ENCODE peak calls at places on chromosomes 1 and 21, in five cellular contexts. One of them, this sample, is unnamed.

GRCh38 chr1:240399381-240399780 is 212.6 kb downstream of the GREM2 start:
- DNase-seq in fibroblast of the conjunctiva: peak
- DNase-seq in RWPE1: peak
- DNase-seq in NCI-H2171 treated with DMSO at 0.1 percent for 48 hours: no peak
- DNase-seq in effector CD4-positive, alpha-beta T cell: no peak
- DNase-seq in this sample: no peak

GRCh38 chr1:169928438-169929209 is 34.9 kb upstream of the SCYL3 start:
- DNase-seq in fibroblast of the conjunctiva: peak
- DNase-seq in RWPE1: peak
- DNase-seq in NCI-H2171 treated with DMSO at 0.1 percent for 48 hours: peak
- DNase-seq in effector CD4-positive, alpha-beta T cell: no peak
- DNase-seq in this sample: no peak

GRCh38 chr1:231410041-231410591 is 12.0 kb downstream of the EGLN1 start:
- DNase-seq in fibroblast of the conjunctiva: no peak
- DNase-seq in RWPE1: no peak
- DNase-seq in NCI-H2171 treated with DMSO at 0.1 percent for 48 hours: no peak
- DNase-seq in effector CD4-positive, alpha-beta T cell: no peak
- DNase-seq in this sample: no peak

GRCh38 chr1:35079003-35079930 is at the start of gene ZMYM1:
- DNase-seq in fibroblast of the conjunctiva: peak
- DNase-seq in RWPE1: peak
- DNase-seq in NCI-H2171 treated with DMSO at 0.1 percent for 48 hours: peak
- DNase-seq in effector CD4-positive, alpha-beta T cell: peak
- DNase-seq in this sample: peak

GRCh38 chr21:37700641-37701202 is 215.5 kb downstream of the KCNJ6 start:
- DNase-seq in fibroblast of the conjunctiva: peak
- DNase-seq in RWPE1: peak
- DNase-seq in NCI-H2171 treated with DMSO at 0.1 percent for 48 hours: peak
- DNase-seq in effector CD4-positive, alpha-beta T cell: no peak
- DNase-seq in this sample: peak

GRCh38 chr1:10851024-10852013 is 54.9 kb upstream of the CASZ1 start:
- DNase-seq in fibroblast of the conjunctiva: no peak
- DNase-seq in RWPE1: no peak
- DNase-seq in NCI-H2171 treated with DMSO at 0.1 percent for 48 hours: no peak
- DNase-seq in effector CD4-positive, alpha-beta T cell: no peak
- DNase-seq in this sample: no peak

GRCh38 chr1:221456918-221457317 is 285.0 kb downstream of the DUSP10 start:
- DNase-seq in fibroblast of the conjunctiva: no peak
- DNase-seq in RWPE1: no peak
- DNase-seq in NCI-H2171 treated with DMSO at 0.1 percent for 48 hours: no peak
- DNase-seq in effector CD4-positive, alpha-beta T cell: no peak
- DNase-seq in this sample: no peak

GRCh38 chr21:33057385-33057940 is 12.5 kb upstream of the OLIG1 start:
- DNase-seq in fibroblast of the conjunctiva: no peak
- DNase-seq in RWPE1: no peak
- DNase-seq in NCI-H2171 treated with DMSO at 0.1 percent for 48 hours: no peak
- DNase-seq in effector CD4-positive, alpha-beta T cell: no peak
- DNase-seq in this sample: no peak

GRCh38 chr1:54107131-54107530 is 45.7 kb downstream of the CDCP2 start:
- DNase-seq in fibroblast of the conjunctiva: no peak
- DNase-seq in RWPE1: no peak
- DNase-seq in NCI-H2171 treated with DMSO at 0.1 percent for 48 hours: no peak
- DNase-seq in effector CD4-positive, alpha-beta T cell: no peak
- DNase-seq in this sample: no peak

GRCh38 chr1:114164840-114165543 is 11.3 kb upstream of the SYT6 start:
- DNase-seq in fibroblast of the conjunctiva: no peak
- DNase-seq in RWPE1: no peak
- DNase-seq in NCI-H2171 treated with DMSO at 0.1 percent for 48 hours: no peak
- DNase-seq in effector CD4-positive, alpha-beta T cell: no peak
- DNase-seq in this sample: no peak

GRCh38 chr1:155014709-155015508 is 12.3 kb downstream of the ZBTB7B start:
- DNase-seq in fibroblast of the conjunctiva: no peak
- DNase-seq in RWPE1: no peak
- DNase-seq in NCI-H2171 treated with DMSO at 0.1 percent for 48 hours: no peak
- DNase-seq in effector CD4-positive, alpha-beta T cell: no peak
- DNase-seq in this sample: no peak

GRCh38 chr1:77533660-77534295 is 148.7 kb downstream of the ZZZ3 start:
- DNase-seq in fibroblast of the conjunctiva: peak
- DNase-seq in RWPE1: peak
- DNase-seq in NCI-H2171 treated with DMSO at 0.1 percent for 48 hours: peak
- DNase-seq in effector CD4-positive, alpha-beta T cell: peak
- DNase-seq in this sample: peak

GRCh38 chr1:74236440-74236839 is 1.3 kb downstream of the TNNI3K start:
- DNase-seq in fibroblast of the conjunctiva: no peak
- DNase-seq in RWPE1: no peak
- DNase-seq in NCI-H2171 treated with DMSO at 0.1 percent for 48 hours: no peak
- DNase-seq in effector CD4-positive, alpha-beta T cell: no peak
- DNase-seq in this sample: no peak

GRCh38 chr1:24929876-24930702 is at the start of gene RUNX3:
- DNase-seq in fibroblast of the conjunctiva: no peak
- DNase-seq in RWPE1: no peak
- DNase-seq in NCI-H2171 treated with DMSO at 0.1 percent for 48 hours: peak
- DNase-seq in effector CD4-positive, alpha-beta T cell: peak
- DNase-seq in this sample: no peak

GRCh38 chr1:198771562-198772153 is 132.8 kb downstream of the PTPRC start:
- DNase-seq in fibroblast of the conjunctiva: peak
- DNase-seq in RWPE1: peak
- DNase-seq in NCI-H2171 treated with DMSO at 0.1 percent for 48 hours: no peak
- DNase-seq in effector CD4-positive, alpha-beta T cell: no peak
- DNase-seq in this sample: peak

GRCh38 chr1:9198538-9199361 is 35.8 kb upstream of the H6PD start:
- DNase-seq in fibroblast of the conjunctiva: no peak
- DNase-seq in RWPE1: no peak
- DNase-seq in NCI-H2171 treated with DMSO at 0.1 percent for 48 hours: peak
- DNase-seq in effector CD4-positive, alpha-beta T cell: no peak
- DNase-seq in this sample: peak

GRCh38 chr1:206739411-206740076 is 31.0 kb upstream of the IL19 start:
- DNase-seq in fibroblast of the conjunctiva: no peak
- DNase-seq in RWPE1: no peak
- DNase-seq in NCI-H2171 treated with DMSO at 0.1 percent for 48 hours: no peak
- DNase-seq in effector CD4-positive, alpha-beta T cell: no peak
- DNase-seq in this sample: no peak

GRCh38 chr1:216705686-216706085 is 17.5 kb downstream of the ESRRG start:
- DNase-seq in fibroblast of the conjunctiva: no peak
- DNase-seq in RWPE1: no peak
- DNase-seq in NCI-H2171 treated with DMSO at 0.1 percent for 48 hours: peak
- DNase-seq in effector CD4-positive, alpha-beta T cell: no peak
- DNase-seq in this sample: peak

GRCh38 chr1:173870252-173871075 is 2.3 kb downstream of the ZBTB37 start:
- DNase-seq in fibroblast of the conjunctiva: no peak
- DNase-seq in RWPE1: no peak
- DNase-seq in NCI-H2171 treated with DMSO at 0.1 percent for 48 hours: no peak
- DNase-seq in effector CD4-positive, alpha-beta T cell: no peak
- DNase-seq in this sample: peak

GRCh38 chr1:145983959-145984830 is 12.2 kb downstream of the TXNIP start:
- DNase-seq in fibroblast of the conjunctiva: no peak
- DNase-seq in RWPE1: no peak
- DNase-seq in NCI-H2171 treated with DMSO at 0.1 percent for 48 hours: no peak
- DNase-seq in effector CD4-positive, alpha-beta T cell: peak
- DNase-seq in this sample: no peak

GRCh38 chr1:111085666-111086065 is 54.2 kb downstream of the DRAM2 start:
- DNase-seq in fibroblast of the conjunctiva: no peak
- DNase-seq in RWPE1: no peak
- DNase-seq in NCI-H2171 treated with DMSO at 0.1 percent for 48 hours: no peak
- DNase-seq in effector CD4-positive, alpha-beta T cell: no peak
- DNase-seq in this sample: no peak

GRCh38 chr1:156436319-156437043 is 64.1 kb downstream of the MEF2D start:
- DNase-seq in fibroblast of the conjunctiva: no peak
- DNase-seq in RWPE1: no peak
- DNase-seq in NCI-H2171 treated with DMSO at 0.1 percent for 48 hours: no peak
- DNase-seq in effector CD4-positive, alpha-beta T cell: no peak
- DNase-seq in this sample: peak

GRCh38 chr1:29415156-29415830 is 179.0 kb downstream of the PTPRU start:
- DNase-seq in fibroblast of the conjunctiva: no peak
- DNase-seq in RWPE1: peak
- DNase-seq in NCI-H2171 treated with DMSO at 0.1 percent for 48 hours: peak
- DNase-seq in effector CD4-positive, alpha-beta T cell: no peak
- DNase-seq in this sample: no peak

GRCh38 chr1:50333595-50333974 is 89.7 kb downstream of the DMRTA2 start:
- DNase-seq in fibroblast of the conjunctiva: no peak
- DNase-seq in RWPE1: peak
- DNase-seq in NCI-H2171 treated with DMSO at 0.1 percent for 48 hours: no peak
- DNase-seq in effector CD4-positive, alpha-beta T cell: peak
- DNase-seq in this sample: no peak

GRCh38 chr21:38505654-38506523 is 7.6 kb upstream of the ERG start:
- DNase-seq in fibroblast of the conjunctiva: peak
- DNase-seq in RWPE1: peak
- DNase-seq in NCI-H2171 treated with DMSO at 0.1 percent for 48 hours: peak
- DNase-seq in effector CD4-positive, alpha-beta T cell: no peak
- DNase-seq in this sample: peak

GRCh38 chr21:40841524-40842196 is 5.3 kb downstream of the DSCAM start:
- DNase-seq in fibroblast of the conjunctiva: no peak
- DNase-seq in RWPE1: no peak
- DNase-seq in NCI-H2171 treated with DMSO at 0.1 percent for 48 hours: peak
- DNase-seq in effector CD4-positive, alpha-beta T cell: no peak
- DNase-seq in this sample: peak

GRCh38 chr21:37073417-37074194 is 552 bp downstream of the TTC3 start:
- DNase-seq in fibroblast of the conjunctiva: no peak
- DNase-seq in RWPE1: peak
- DNase-seq in NCI-H2171 treated with DMSO at 0.1 percent for 48 hours: peak
- DNase-seq in effector CD4-positive, alpha-beta T cell: peak
- DNase-seq in this sample: peak

GRCh38 chr1:160136121-160136925 is 15.1 kb upstream of the ATP1A4 start:
- DNase-seq in fibroblast of the conjunctiva: no peak
- DNase-seq in RWPE1: no peak
- DNase-seq in NCI-H2171 treated with DMSO at 0.1 percent for 48 hours: no peak
- DNase-seq in effector CD4-positive, alpha-beta T cell: no peak
- DNase-seq in this sample: no peak

GRCh38 chr1:178935610-178936009 is 64.7 kb upstream of the ANGPTL1 start:
- DNase-seq in fibroblast of the conjunctiva: no peak
- DNase-seq in RWPE1: no peak
- DNase-seq in NCI-H2171 treated with DMSO at 0.1 percent for 48 hours: no peak
- DNase-seq in effector CD4-positive, alpha-beta T cell: no peak
- DNase-seq in this sample: no peak

GRCh38 chr1:38140025-38140487 is 93.5 kb upstream of the POU3F1 start:
- DNase-seq in fibroblast of the conjunctiva: no peak
- DNase-seq in RWPE1: no peak
- DNase-seq in NCI-H2171 treated with DMSO at 0.1 percent for 48 hours: no peak
- DNase-seq in effector CD4-positive, alpha-beta T cell: no peak
- DNase-seq in this sample: no peak

GRCh38 chr1:30445449-30445848 is 277.9 kb downstream of the MATN1 start:
- DNase-seq in fibroblast of the conjunctiva: no peak
- DNase-seq in RWPE1: no peak
- DNase-seq in NCI-H2171 treated with DMSO at 0.1 percent for 48 hours: no peak
- DNase-seq in effector CD4-positive, alpha-beta T cell: no peak
- DNase-seq in this sample: no peak

GRCh38 chr1:109280768-109281356 is 2.1 kb downstream of the PSRC1 start:
- DNase-seq in fibroblast of the conjunctiva: no peak
- DNase-seq in RWPE1: no peak
- DNase-seq in NCI-H2171 treated with DMSO at 0.1 percent for 48 hours: no peak
- DNase-seq in effector CD4-positive, alpha-beta T cell: no peak
- DNase-seq in this sample: no peak

GRCh38 chr21:33246506-33246905 is 16.8 kb downstream of the IFNAR2 start:
- DNase-seq in fibroblast of the conjunctiva: no peak
- DNase-seq in RWPE1: no peak
- DNase-seq in NCI-H2171 treated with DMSO at 0.1 percent for 48 hours: no peak
- DNase-seq in effector CD4-positive, alpha-beta T cell: no peak
- DNase-seq in this sample: no peak

GRCh38 chr1:1307261-1307907 is 346 bp downstream of the ACAP3 start:
- DNase-seq in fibroblast of the conjunctiva: no peak
- DNase-seq in RWPE1: no peak
- DNase-seq in NCI-H2171 treated with DMSO at 0.1 percent for 48 hours: no peak
- DNase-seq in effector CD4-positive, alpha-beta T cell: peak
- DNase-seq in this sample: no peak

GRCh38 chr1:221680085-221680484 is 61.8 kb downstream of the DUSP10 start:
- DNase-seq in fibroblast of the conjunctiva: no peak
- DNase-seq in RWPE1: no peak
- DNase-seq in NCI-H2171 treated with DMSO at 0.1 percent for 48 hours: no peak
- DNase-seq in effector CD4-positive, alpha-beta T cell: no peak
- DNase-seq in this sample: no peak